ENCODE peak calls at places on chromosomes 11 and 22, in four cellular contexts. F, J, G and R are unnamed samples.
A peak's percentile ranks its signal among the peaks of the same experiment; 100 is the strongest.

GRCh38 chr11:122105009-122105828 is 10.8 kb downstream of the BLID start:
- DNase-seq in J (no peak), F (no peak), G (no peak), R (no peak)

GRCh38 chr11:10666556-10666955 is 27.0 kb downstream of the IRAG1 start:
- DNase-seq in F (peak; percentile 36), J (no peak), G (no peak), R (no peak)

GRCh38 chr22:20111045-20111688 is 4.7 kb upstream of the RANBP1 start:
- DNase-seq in G (peak; percentile 62), J (peak; percentile 37), F (no peak), R (peak; percentile 57)

GRCh38 chr22:29855611-29856181 is 17.6 kb upstream of the ASCC2 start:
- DNase-seq in J (no peak), F (no peak), G (no peak), R (no peak)

GRCh38 chr11:107370390-107370789 is 87.2 kb downstream of the CWF19L2 start:
- DNase-seq in J (no peak), F (peak; percentile 32), G (peak; percentile 19), R (no peak)

GRCh38 chr11:100689141-100689540 is 2.1 kb downstream of the ARHGAP42 start:
- DNase-seq in G (no peak), F (no peak), J (no peak), R (peak; percentile 21)

GRCh38 chr11:23869673-23870072 is 627.2 kb upstream of the LUZP2 start:
- DNase-seq in J (no peak), G (no peak), F (no peak), R (no peak)

GRCh38 chr11:62832346-62833234 is at the start of gene TEX54:
- DNase-seq in J (no peak), F (peak; percentile 28), G (no peak), R (no peak)

GRCh38 chr11:67282876-67283371 is 6.2 kb upstream of the ANKRD13D start:
- DNase-seq in J (no peak), G (no peak), F (no peak), R (no peak)

GRCh38 chr11:104907521-104908185 is 9.4 kb upstream of the CASP12 start:
- DNase-seq in J (no peak), G (peak; percentile 42), F (peak; percentile 52), R (no peak)

GRCh38 chr22:40908895-40909294 is 42.3 kb upstream of the RBX1 start:
- DNase-seq in J (no peak), F (no peak), G (no peak), R (no peak)

GRCh38 chr22:44097263-44098020 is 73.3 kb downstream of the PARVB start:
- DNase-seq in F (no peak), G (no peak), J (no peak), R (no peak)